ENCODE peak calls at places on chromosome 11, in eight cellular contexts. B is IMR-90, U is left kidney, C is NCI-H524 treated with DMSO at 0.1 percent for 48 hours, H is fibroblast of the conjunctiva, X is GM13977, W is vagina, A is NCI-H1436. J is an unnamed sample.

GRCh38 chr11:33045551-33046255 is 6.3 kb downstream of the TCP11L1 start:
- DNase-seq in W (no peak), U (no peak), X (no peak), B (no peak), H (no peak), A (no peak), C (peak), J (no peak)

GRCh38 chr11:59273008-59273841 is 60.5 kb upstream of the MPEG1 start:
- DNase-seq in W (no peak), X (peak), B (no peak), U (no peak), C (no peak), H (no peak), A (no peak), J (no peak)

GRCh38 chr11:70546179-70546940 is 148.0 kb downstream of the CTTN start:
- DNase-seq in B (no peak), U (no peak), W (no peak), A (no peak), H (no peak), C (no peak), X (no peak), J (no peak)

GRCh38 chr11:28457481-28458145 is 349.4 kb downstream of the METTL15 start:
- DNase-seq in H (no peak), B (no peak), X (no peak), W (no peak), A (no peak), C (no peak), U (no peak), J (no peak)

GRCh38 chr11:11946180-11946579 is 62.2 kb downstream of the DKK3 start:
- DNase-seq in B (peak), H (no peak), U (no peak), W (no peak), C (no peak), A (no peak), X (no peak), J (no peak)

GRCh38 chr11:75505966-75506692 is 19.6 kb downstream of the GDPD5 start:
- DNase-seq in W (no peak), H (no peak), B (no peak), U (peak), X (no peak), A (no peak), C (no peak), J (no peak)

GRCh38 chr11:85526564-85526963 is 100.6 kb downstream of the DLG2 start:
- DNase-seq in H (no peak), B (no peak), W (no peak), A (no peak), U (no peak), X (no peak), C (no peak), J (no peak)

GRCh38 chr11:74570266-74571061 is 21.9 kb upstream of the POLD3 start:
- DNase-seq in U (peak), C (no peak), B (peak), H (peak), W (no peak), X (peak), A (peak), J (no peak)

GRCh38 chr11:120482149-120482548 is 29.4 kb upstream of the GRIK4 start:
- DNase-seq in H (no peak), X (no peak), C (no peak), B (peak), W (no peak), A (no peak), U (no peak), J (no peak)

GRCh38 chr11:85827768-85828639 is 17.1 kb upstream of the SYTL2 start:
- DNase-seq in A (no peak), B (peak), U (peak), W (no peak), X (no peak), H (peak), C (no peak), J (no peak)

GRCh38 chr11:6604081-6604626 is 580 bp downstream of the ILK start:
- DNase-seq in A (no peak), X (peak), C (no peak), H (peak), B (peak), U (peak), W (peak), J (peak)

GRCh38 chr11:62142921-62143320 is 19.1 kb downstream of the INCENP start:
- DNase-seq in C (no peak), A (no peak), B (no peak), W (no peak), X (no peak), U (no peak), H (peak), J (no peak)

GRCh38 chr11:86523738-86524602 is 148.4 kb downstream of the ME3 start:
- DNase-seq in A (no peak), W (no peak), B (peak), U (no peak), H (peak), X (no peak), C (no peak), J (no peak)

GRCh38 chr11:17798716-17799115 is 64.1 kb downstream of the KCNC1 start:
- DNase-seq in A (no peak), X (no peak), H (no peak), U (no peak), C (no peak), W (no peak), B (no peak), J (no peak)

GRCh38 chr11:40030867-40031266 is 1428.6 kb downstream of the LRRC4C start:
- DNase-seq in C (no peak), U (peak), H (no peak), B (no peak), X (no peak), A (no peak), W (no peak), J (no peak)

GRCh38 chr11:64935634-64936081 is at the start of gene GPHA2:
- DNase-seq in C (peak), X (no peak), A (no peak), U (peak), B (no peak), H (no peak), W (no peak), J (no peak)

GRCh38 chr11:1690167-1691026 is 6.6 kb upstream of the KRTAP5-6 start:
- DNase-seq in U (no peak), W (no peak), B (no peak), C (no peak), H (no peak), X (no peak), A (no peak), J (no peak)

GRCh38 chr11:104956528-104956927 is 11.8 kb downstream of the CASP4 start:
- DNase-seq in W (no peak), U (no peak), A (no peak), C (no peak), H (no peak), B (no peak), X (no peak), J (no peak)

GRCh38 chr11:6362185-6362867 is 27.9 kb upstream of the SMPD1 start:
- DNase-seq in C (no peak), A (no peak), X (no peak), B (no peak), W (no peak), H (no peak), U (no peak), J (no peak)

GRCh38 chr11:5930614-5931013 is 11.4 kb upstream of the OR56A3 start:
- DNase-seq in C (no peak), W (no peak), A (no peak), X (no peak), B (no peak), H (no peak), U (no peak), J (no peak)

GRCh38 chr11:45158210-45158644 is 11.8 kb downstream of the PRDM11 start:
- DNase-seq in X (no peak), A (no peak), W (no peak), U (peak), C (no peak), B (no peak), H (no peak), J (no peak)

J was measured in effector memory CD4-positive, alpha-beta T cell.